ENCODE peak calls at places on chromosomes 13 and 19, in four cellular contexts. C, N, X and U are unnamed samples.

GRCh38 chr19:33304760-33305647 is 2.7 kb upstream of the CEBPA start:
- DNase-seq in N (no peak), C (no peak), X (no peak), U (no peak)

GRCh38 chr13:33352520-33352919 is 67.0 kb upstream of the STARD13 start:
- DNase-seq in X (peak; percentile 65), C (no peak), N (no peak), U (no peak)

GRCh38 chr19:13723206-13723605 is 41.1 kb upstream of the MRI1 start:
- DNase-seq in N (no peak), C (no peak), X (no peak), U (no peak)

GRCh38 chr13:51394724-51395123 is 55.2 kb downstream of the SERPINE3 start:
- DNase-seq in C (no peak), N (no peak), X (no peak), U (no peak)

GRCh38 chr13:48769107-48769704 is 115.5 kb downstream of the CYSLTR2 start:
- DNase-seq in C (peak; percentile 76), X (peak; percentile 65), N (peak; percentile 81), U (peak; percentile 74)

GRCh38 chr13:49625392-49626137 is 2.7 kb upstream of the ARL11 start:
- DNase-seq in N (no peak), C (no peak), X (no peak), U (no peak)

GRCh38 chr19:33298146-33298911 is 4.0 kb downstream of the CEBPA start:
- DNase-seq in X (no peak), N (no peak), C (no peak), U (no peak)

GRCh38 chr19:54608205-54608604 is 14.8 kb downstream of the LILRA1 start:
- DNase-seq in N (no peak), C (no peak), X (no peak), U (no peak)

GRCh38 chr13:29749401-29750177 is 100.8 kb downstream of the UBL3 start:
- DNase-seq in C (no peak), N (no peak), X (no peak), U (no peak)

GRCh38 chr19:14479985-14480694 is 5.0 kb upstream of the PTGER1 start:
- DNase-seq in X (peak; percentile 13), N (peak; percentile 32), C (peak; percentile 52), U (no peak)

GRCh38 chr19:41570639-41571112 is 5.3 kb upstream of the CEACAM21 start:
- DNase-seq in N (peak; percentile 69), X (peak; percentile 49), C (peak; percentile 75), U (peak; percentile 57)